ENCODE peak calls at places on chromosomes 12 and 14, in five cellular contexts. One of them, this sample, is unnamed.
A peak's percentile ranks its signal among the peaks of the same experiment; 100 is the strongest.

GRCh38 chr12:120719072-120719471 is 6.6 kb upstream of the ACADS start:
- DNase-seq in IMR-90: no peak
- DNase-seq in CD8-positive, alpha-beta T cell: no peak
- DNase-seq in nephron progenitor cell: no peak
- DNase-seq in fibroblast of pulmonary artery: no peak
- DNase-seq in this sample: no peak

GRCh38 chr14:89598548-89599186 is 181.6 kb upstream of the FOXN3 start:
- DNase-seq in IMR-90: peak; percentile 38
- DNase-seq in CD8-positive, alpha-beta T cell: no peak
- DNase-seq in nephron progenitor cell: no peak
- DNase-seq in fibroblast of pulmonary artery: peak; percentile 38
- DNase-seq in this sample: no peak

GRCh38 chr12:95653761-95654546 is 102.7 kb upstream of the USP44 start:
- DNase-seq in IMR-90: peak; percentile 96
- DNase-seq in CD8-positive, alpha-beta T cell: no peak
- DNase-seq in nephron progenitor cell: no peak
- DNase-seq in fibroblast of pulmonary artery: peak; percentile 73
- DNase-seq in this sample: no peak

GRCh38 chr12:113005759-113006158 is 27.4 kb downstream of the OAS2 start:
- DNase-seq in IMR-90: no peak
- DNase-seq in CD8-positive, alpha-beta T cell: no peak
- DNase-seq in nephron progenitor cell: peak; percentile 15
- DNase-seq in fibroblast of pulmonary artery: peak; percentile 17
- DNase-seq in this sample: no peak

GRCh38 chr14:90005441-90005840 is 49.7 kb downstream of the TDP1 start:
- DNase-seq in IMR-90: no peak
- DNase-seq in CD8-positive, alpha-beta T cell: no peak
- DNase-seq in nephron progenitor cell: no peak
- DNase-seq in fibroblast of pulmonary artery: no peak
- DNase-seq in this sample: no peak

GRCh38 chr14:103008126-103008525 is 49.2 kb downstream of the CDC42BPB start:
- DNase-seq in IMR-90: no peak
- DNase-seq in CD8-positive, alpha-beta T cell: no peak
- DNase-seq in nephron progenitor cell: no peak
- DNase-seq in fibroblast of pulmonary artery: no peak
- DNase-seq in this sample: no peak

GRCh38 chr12:12689672-12690287 is 6.2 kb downstream of the GPR19 start:
- DNase-seq in IMR-90: peak; percentile 11
- DNase-seq in CD8-positive, alpha-beta T cell: no peak
- DNase-seq in nephron progenitor cell: no peak
- DNase-seq in fibroblast of pulmonary artery: no peak
- DNase-seq in this sample: no peak

GRCh38 chr14:80055912-80056801 is 155.1 kb downstream of the DIO2 start:
- DNase-seq in IMR-90: peak; percentile 78
- DNase-seq in CD8-positive, alpha-beta T cell: no peak
- DNase-seq in nephron progenitor cell: peak; percentile 37
- DNase-seq in fibroblast of pulmonary artery: peak; percentile 71
- DNase-seq in this sample: peak; percentile 38

GRCh38 chr14:95519699-95520098 is 3.2 kb upstream of the SYNE3 start:
- DNase-seq in IMR-90: peak; percentile 77
- DNase-seq in CD8-positive, alpha-beta T cell: peak; percentile 80
- DNase-seq in nephron progenitor cell: no peak
- DNase-seq in fibroblast of pulmonary artery: peak; percentile 86
- DNase-seq in this sample: no peak

GRCh38 chr14:68552597-68552996 is 240.3 kb downstream of the ZFP36L1 start:
- DNase-seq in IMR-90: peak; percentile 20
- DNase-seq in CD8-positive, alpha-beta T cell: no peak
- DNase-seq in nephron progenitor cell: no peak
- DNase-seq in fibroblast of pulmonary artery: peak; percentile 49
- DNase-seq in this sample: no peak

DNA sequence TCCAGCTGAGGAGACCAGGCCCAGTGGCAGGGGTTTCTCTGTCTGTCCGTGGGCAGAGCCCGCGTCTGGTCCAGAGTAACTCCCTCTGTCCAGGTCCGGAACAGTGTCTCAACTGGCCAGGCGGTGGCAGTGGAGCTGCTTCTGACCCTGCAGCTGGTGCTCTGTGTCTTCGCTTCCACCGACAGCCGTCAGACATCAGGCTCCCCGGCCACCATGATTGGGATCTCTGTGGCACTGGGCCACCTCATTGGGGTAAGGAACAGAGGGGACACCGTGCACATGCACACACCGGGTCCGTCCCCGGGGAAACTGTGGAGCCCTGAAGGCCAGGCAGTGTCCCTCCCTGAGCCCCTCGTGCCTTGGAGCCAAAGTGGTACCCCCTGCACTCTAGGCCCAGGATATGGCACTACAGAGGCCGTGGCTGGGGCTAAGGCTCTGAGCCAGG is 1.5 kb downstream of the AQP6 start:
- DNase-seq in IMR-90: peak; percentile 64
- DNase-seq in CD8-positive, alpha-beta T cell: no peak
- DNase-seq in nephron progenitor cell: peak; percentile 58
- DNase-seq in fibroblast of pulmonary artery: peak; percentile 82
- DNase-seq in this sample: peak; percentile 40
- TF ChIP-seq CTCF in IMR-90: peak; percentile 73
- TF ChIP-seq CTCF in CD8-positive, alpha-beta T cell: no peak
- TF ChIP-seq CTCF in nephron progenitor cell: no peak
- TF ChIP-seq CTCF in fibroblast of pulmonary artery: peak; percentile 79
- TF ChIP-seq CTCF in this sample: peak; percentile 50

DNA sequence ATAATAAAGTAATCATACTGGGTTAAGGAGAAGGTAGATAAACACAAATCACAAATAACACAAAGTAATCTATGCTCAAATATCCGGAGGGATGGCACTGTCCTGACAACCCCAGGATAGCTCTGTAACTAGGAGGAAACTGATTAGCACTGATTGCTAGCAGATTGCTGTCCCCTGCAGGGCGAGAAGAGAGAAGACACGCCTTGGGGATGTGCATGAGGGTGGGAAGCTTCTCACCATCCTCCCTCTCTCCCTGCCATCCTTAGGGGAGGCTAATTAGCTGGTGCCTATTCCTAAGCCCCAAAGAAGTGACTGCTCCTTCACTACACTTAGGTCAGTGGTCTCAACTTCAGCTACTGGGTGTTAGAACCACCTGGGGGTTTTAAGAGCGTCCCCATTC is 27.0 kb upstream of the TMEM260 start:
- DNase-seq in IMR-90: no peak
- DNase-seq in CD8-positive, alpha-beta T cell: no peak
- DNase-seq in nephron progenitor cell: no peak
- DNase-seq in fibroblast of pulmonary artery: no peak
- DNase-seq in this sample: no peak
- TF ChIP-seq CTCF in IMR-90: no peak
- TF ChIP-seq CTCF in CD8-positive, alpha-beta T cell: no peak
- TF ChIP-seq CTCF in nephron progenitor cell: no peak
- TF ChIP-seq CTCF in fibroblast of pulmonary artery: no peak
- TF ChIP-seq CTCF in this sample: no peak

GRCh38 chr14:64117671-64118402 is 176.3 kb downstream of the ESR2 start:
- DNase-seq in IMR-90: peak; percentile 28
- DNase-seq in CD8-positive, alpha-beta T cell: no peak
- DNase-seq in nephron progenitor cell: no peak
- DNase-seq in fibroblast of pulmonary artery: peak; percentile 61
- DNase-seq in this sample: no peak
- TF ChIP-seq CTCF in IMR-90: no peak
- TF ChIP-seq CTCF in CD8-positive, alpha-beta T cell: no peak
- TF ChIP-seq CTCF in nephron progenitor cell: no peak
- TF ChIP-seq CTCF in fibroblast of pulmonary artery: no peak
- TF ChIP-seq CTCF in this sample: no peak

GRCh38 chr12:72832024-72832423 is 559.9 kb downstream of the TRHDE start:
- DNase-seq in IMR-90: no peak
- DNase-seq in CD8-positive, alpha-beta T cell: no peak
- DNase-seq in nephron progenitor cell: no peak
- DNase-seq in fibroblast of pulmonary artery: no peak
- DNase-seq in this sample: no peak

GRCh38 chr12:72828662-72829324 is 556.6 kb downstream of the TRHDE start:
- DNase-seq in IMR-90: no peak
- DNase-seq in CD8-positive, alpha-beta T cell: no peak
- DNase-seq in nephron progenitor cell: no peak
- DNase-seq in fibroblast of pulmonary artery: no peak
- DNase-seq in this sample: no peak

GRCh38 chr12:72829838-72830237 is 557.7 kb downstream of the TRHDE start:
- DNase-seq in IMR-90: no peak
- DNase-seq in CD8-positive, alpha-beta T cell: no peak
- DNase-seq in nephron progenitor cell: no peak
- DNase-seq in fibroblast of pulmonary artery: no peak
- DNase-seq in this sample: no peak
- TF ChIP-seq CTCF in IMR-90: no peak
- TF ChIP-seq CTCF in CD8-positive, alpha-beta T cell: no peak
- TF ChIP-seq CTCF in nephron progenitor cell: no peak
- TF ChIP-seq CTCF in fibroblast of pulmonary artery: no peak
- TF ChIP-seq CTCF in this sample: no peak

DNA sequence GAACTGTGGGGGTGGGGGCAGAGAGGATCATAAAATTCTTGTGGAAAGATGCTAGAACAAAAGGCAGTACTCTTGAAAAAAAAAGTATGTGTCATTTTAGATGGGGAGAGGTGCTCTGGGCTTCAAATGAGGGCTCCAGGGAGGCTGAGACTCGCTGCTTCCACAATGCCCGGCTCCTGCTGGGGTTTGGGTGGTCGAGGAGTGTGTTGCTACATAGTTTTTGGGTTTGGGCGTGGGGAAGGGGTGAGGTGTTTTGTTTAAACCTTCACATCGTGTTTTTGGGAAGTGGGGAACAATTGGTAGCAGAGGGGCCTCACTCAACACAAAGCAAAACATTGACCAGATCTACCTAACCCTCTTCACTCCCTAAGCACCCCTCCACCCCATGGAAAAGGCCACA is 8.1 kb downstream of the ISCA2 start:
- DNase-seq in IMR-90: no peak
- DNase-seq in CD8-positive, alpha-beta T cell: no peak
- DNase-seq in nephron progenitor cell: no peak
- DNase-seq in fibroblast of pulmonary artery: no peak
- DNase-seq in this sample: no peak
- TF ChIP-seq CTCF in IMR-90: no peak
- TF ChIP-seq CTCF in CD8-positive, alpha-beta T cell: no peak
- TF ChIP-seq CTCF in nephron progenitor cell: no peak
- TF ChIP-seq CTCF in fibroblast of pulmonary artery: no peak
- TF ChIP-seq CTCF in this sample: no peak

This sample was measured in neural crest cell.